ENCODE peak calls at places on chromosomes 6 and 20, in four cellular contexts. One of them, this sample, is unnamed.

GRCh38 chr20:4091332-4092135 is 76.2 kb upstream of the RNF24 start:
- DNase-seq in SK-N-SH: peak
- DNase-seq in fibroblast of the aortic adventitia: peak
- DNase-seq in pancreas: peak
- DNase-seq in this sample: no peak

GRCh38 chr6:158775832-158776231 is 43.3 kb downstream of the EZR start:
- DNase-seq in SK-N-SH: no peak
- DNase-seq in fibroblast of the aortic adventitia: no peak
- DNase-seq in pancreas: no peak
- DNase-seq in this sample: no peak

GRCh38 chr6:169724554-169725269 is 412 bp upstream of the PHF10 start:
- DNase-seq in SK-N-SH: peak
- DNase-seq in fibroblast of the aortic adventitia: peak
- DNase-seq in pancreas: peak
- DNase-seq in this sample: peak

GRCh38 chr20:51089840-51090239 is 66.9 kb upstream of the KCNG1 start:
- DNase-seq in SK-N-SH: no peak
- DNase-seq in fibroblast of the aortic adventitia: no peak
- DNase-seq in pancreas: no peak
- DNase-seq in this sample: no peak

GRCh38 chr6:41626022-41626421 is 12.2 kb upstream of the MDFI start:
- DNase-seq in SK-N-SH: no peak
- DNase-seq in fibroblast of the aortic adventitia: no peak
- DNase-seq in pancreas: no peak
- DNase-seq in this sample: no peak

GRCh38 chr6:150139533-150139932 is 3.3 kb upstream of the PPP1R14C start:
- DNase-seq in SK-N-SH: no peak
- DNase-seq in fibroblast of the aortic adventitia: no peak
- DNase-seq in pancreas: no peak
- DNase-seq in this sample: no peak

GRCh38 chr6:138485005-138485545 is 14.2 kb downstream of the NHSL1 start:
- DNase-seq in SK-N-SH: no peak
- DNase-seq in fibroblast of the aortic adventitia: peak
- DNase-seq in pancreas: no peak
- DNase-seq in this sample: no peak

GRCh38 chr6:27472182-27472616 is 706 bp downstream of the ZNF184 start:
- DNase-seq in SK-N-SH: peak
- DNase-seq in fibroblast of the aortic adventitia: peak
- DNase-seq in pancreas: no peak
- DNase-seq in this sample: no peak

GRCh38 chr6:45507156-45507555 is 129.4 kb upstream of the SUPT3H start:
- DNase-seq in SK-N-SH: no peak
- DNase-seq in fibroblast of the aortic adventitia: no peak
- DNase-seq in pancreas: no peak
- DNase-seq in this sample: no peak

GRCh38 chr6:21496275-21496674 is 97.3 kb upstream of the SOX4 start:
- DNase-seq in SK-N-SH: peak
- DNase-seq in fibroblast of the aortic adventitia: no peak
- DNase-seq in pancreas: no peak
- DNase-seq in this sample: no peak

GRCh38 chr20:47493954-47494293 is 7.8 kb upstream of the NCOA3 start:
- DNase-seq in SK-N-SH: no peak
- DNase-seq in fibroblast of the aortic adventitia: no peak
- DNase-seq in pancreas: no peak
- DNase-seq in this sample: no peak

GRCh38 chr6:9532621-9533557 is 882.0 kb downstream of the TFAP2A start:
- DNase-seq in SK-N-SH: no peak
- DNase-seq in fibroblast of the aortic adventitia: peak
- DNase-seq in pancreas: no peak
- DNase-seq in this sample: no peak

GRCh38 chr6:107435798-107436197 is 23.6 kb downstream of the PDSS2 start:
- DNase-seq in SK-N-SH: no peak
- DNase-seq in fibroblast of the aortic adventitia: peak
- DNase-seq in pancreas: no peak
- DNase-seq in this sample: no peak

GRCh38 chr6:129031051-129031599 is 148.2 kb downstream of the LAMA2 start:
- DNase-seq in SK-N-SH: no peak
- DNase-seq in fibroblast of the aortic adventitia: peak
- DNase-seq in pancreas: no peak
- DNase-seq in this sample: no peak

GRCh38 chr6:8628063-8628462 is 192.7 kb upstream of the SLC35B3 start:
- DNase-seq in SK-N-SH: no peak
- DNase-seq in fibroblast of the aortic adventitia: no peak
- DNase-seq in pancreas: no peak
- DNase-seq in this sample: no peak

GRCh38 chr6:149963212-149963461 is 606 bp upstream of the ULBP1 start:
- DNase-seq in SK-N-SH: no peak
- DNase-seq in fibroblast of the aortic adventitia: peak
- DNase-seq in pancreas: no peak
- DNase-seq in this sample: no peak

GRCh38 chr6:168158280-168158979 is 79.4 kb upstream of the FRMD1 start:
- DNase-seq in SK-N-SH: no peak
- DNase-seq in fibroblast of the aortic adventitia: peak
- DNase-seq in pancreas: no peak
- DNase-seq in this sample: no peak

GRCh38 chr6:3698021-3698420 is 53.5 kb downstream of the PXDC1 start:
- DNase-seq in SK-N-SH: no peak
- DNase-seq in fibroblast of the aortic adventitia: peak
- DNase-seq in pancreas: no peak
- DNase-seq in this sample: no peak

GRCh38 chr20:50915424-50915823 is 15.8 kb downstream of the ADNP start:
- DNase-seq in SK-N-SH: peak
- DNase-seq in fibroblast of the aortic adventitia: peak
- DNase-seq in pancreas: no peak
- DNase-seq in this sample: no peak

GRCh38 chr6:107674995-107675738 is 148.9 kb downstream of the SCML4 start:
- DNase-seq in SK-N-SH: peak
- DNase-seq in fibroblast of the aortic adventitia: peak
- DNase-seq in pancreas: peak
- DNase-seq in this sample: peak

GRCh38 chr20:38833154-38833856 is 27.8 kb downstream of the PPP1R16B start:
- DNase-seq in SK-N-SH: no peak
- DNase-seq in fibroblast of the aortic adventitia: no peak
- DNase-seq in pancreas: no peak
- DNase-seq in this sample: no peak

GRCh38 chr6:135458051-135458450 is 39.5 kb downstream of the AHI1 start:
- DNase-seq in SK-N-SH: no peak
- DNase-seq in fibroblast of the aortic adventitia: peak
- DNase-seq in pancreas: no peak
- DNase-seq in this sample: no peak

GRCh38 chr6:161951139-161951538 is 677.3 kb upstream of the AGPAT4 start:
- DNase-seq in SK-N-SH: no peak
- DNase-seq in fibroblast of the aortic adventitia: no peak
- DNase-seq in pancreas: no peak
- DNase-seq in this sample: no peak

GRCh38 chr6:21026576-21027273 is 492.5 kb downstream of the CDKAL1 start:
- DNase-seq in SK-N-SH: no peak
- DNase-seq in fibroblast of the aortic adventitia: peak
- DNase-seq in pancreas: no peak
- DNase-seq in this sample: no peak

GRCh38 chr20:20395856-20396600 is 28.1 kb downstream of the INSM1 start:
- DNase-seq in SK-N-SH: no peak
- DNase-seq in fibroblast of the aortic adventitia: no peak
- DNase-seq in pancreas: no peak
- DNase-seq in this sample: no peak

GRCh38 chr6:38322123-38322522 is 317.6 kb downstream of the BTBD9 start:
- DNase-seq in SK-N-SH: no peak
- DNase-seq in fibroblast of the aortic adventitia: no peak
- DNase-seq in pancreas: no peak
- DNase-seq in this sample: no peak

GRCh38 chr20:2700913-2701620 is 8.5 kb downstream of the EBF4 start:
- DNase-seq in SK-N-SH: no peak
- DNase-seq in fibroblast of the aortic adventitia: no peak
- DNase-seq in pancreas: no peak
- DNase-seq in this sample: no peak

GRCh38 chr6:1231941-1232340 is 80.0 kb upstream of the FOXQ1 start:
- DNase-seq in SK-N-SH: no peak
- DNase-seq in fibroblast of the aortic adventitia: no peak
- DNase-seq in pancreas: no peak
- DNase-seq in this sample: no peak

GRCh38 chr6:166955121-166955864 is 1.1 kb downstream of the RNASET2 start:
- DNase-seq in SK-N-SH: peak
- DNase-seq in fibroblast of the aortic adventitia: no peak
- DNase-seq in pancreas: no peak
- DNase-seq in this sample: peak

GRCh38 chr20:62066983-62067433 is 1.3 kb upstream of the TAF4 start:
- DNase-seq in SK-N-SH: no peak
- DNase-seq in fibroblast of the aortic adventitia: peak
- DNase-seq in pancreas: no peak
- DNase-seq in this sample: no peak

GRCh38 chr6:20306491-20306890 is 94.2 kb upstream of the MBOAT1 start:
- DNase-seq in SK-N-SH: no peak
- DNase-seq in fibroblast of the aortic adventitia: no peak
- DNase-seq in pancreas: no peak
- DNase-seq in this sample: no peak

GRCh38 chr6:134950482-134950881 is 581 bp upstream of the ALDH8A1 start:
- DNase-seq in SK-N-SH: peak
- DNase-seq in fibroblast of the aortic adventitia: no peak
- DNase-seq in pancreas: no peak
- DNase-seq in this sample: no peak

GRCh38 chr6:39347201-39347600 is 24.7 kb upstream of the KCNK16 start:
- DNase-seq in SK-N-SH: no peak
- DNase-seq in fibroblast of the aortic adventitia: no peak
- DNase-seq in pancreas: no peak
- DNase-seq in this sample: no peak

GRCh38 chr20:45833883-45834796 is 541 bp downstream of the SNX21 start:
- DNase-seq in SK-N-SH: peak
- DNase-seq in fibroblast of the aortic adventitia: peak
- DNase-seq in pancreas: peak
- DNase-seq in this sample: peak
- TF ChIP-seq CTCF in SK-N-SH: no peak
- TF ChIP-seq CTCF in fibroblast of the aortic adventitia: no peak
- TF ChIP-seq CTCF in pancreas: no peak
- TF ChIP-seq CTCF in this sample: no peak

GRCh38 chr6:154408906-154409500 is 52.4 kb upstream of the IPCEF1 start:
- DNase-seq in SK-N-SH: no peak
- DNase-seq in fibroblast of the aortic adventitia: peak
- DNase-seq in pancreas: no peak
- DNase-seq in this sample: no peak
- TF ChIP-seq CTCF in SK-N-SH: peak
- TF ChIP-seq CTCF in fibroblast of the aortic adventitia: peak
- TF ChIP-seq CTCF in pancreas: no peak
- TF ChIP-seq CTCF in this sample: no peak

GRCh38 chr6:79672631-79673065 is 41.5 kb downstream of the SH3BGRL2 start:
- DNase-seq in SK-N-SH: peak
- DNase-seq in fibroblast of the aortic adventitia: peak
- DNase-seq in pancreas: no peak
- DNase-seq in this sample: no peak
- TF ChIP-seq CTCF in SK-N-SH: peak
- TF ChIP-seq CTCF in fibroblast of the aortic adventitia: peak
- TF ChIP-seq CTCF in pancreas: no peak
- TF ChIP-seq CTCF in this sample: no peak

GRCh38 chr6:125486881-125487280 is 185.1 kb upstream of the HDDC2 start:
- DNase-seq in SK-N-SH: no peak
- DNase-seq in fibroblast of the aortic adventitia: peak
- DNase-seq in pancreas: no peak
- DNase-seq in this sample: no peak

GRCh38 chr6:125491860-125492617 is 190.3 kb upstream of the HDDC2 start:
- DNase-seq in SK-N-SH: no peak
- DNase-seq in fibroblast of the aortic adventitia: no peak
- DNase-seq in pancreas: no peak
- DNase-seq in this sample: no peak
- TF ChIP-seq CTCF in SK-N-SH: no peak
- TF ChIP-seq CTCF in fibroblast of the aortic adventitia: no peak
- TF ChIP-seq CTCF in pancreas: no peak
- TF ChIP-seq CTCF in this sample: no peak

GRCh38 chr6:31114970-31115849 is 610 bp downstream of the PSORS1C1 start:
- DNase-seq in SK-N-SH: no peak
- DNase-seq in fibroblast of the aortic adventitia: peak
- DNase-seq in pancreas: no peak
- DNase-seq in this sample: no peak
- TF ChIP-seq CTCF in SK-N-SH: peak
- TF ChIP-seq CTCF in fibroblast of the aortic adventitia: peak
- TF ChIP-seq CTCF in pancreas: no peak
- TF ChIP-seq CTCF in this sample: no peak

GRCh38 chr6:160767647-160768019 is 65.6 kb downstream of the PLG start:
- DNase-seq in SK-N-SH: no peak
- DNase-seq in fibroblast of the aortic adventitia: no peak
- DNase-seq in pancreas: no peak
- DNase-seq in this sample: no peak
- TF ChIP-seq CTCF in SK-N-SH: no peak
- TF ChIP-seq CTCF in fibroblast of the aortic adventitia: no peak
- TF ChIP-seq CTCF in pancreas: no peak
- TF ChIP-seq CTCF in this sample: no peak

DNA sequence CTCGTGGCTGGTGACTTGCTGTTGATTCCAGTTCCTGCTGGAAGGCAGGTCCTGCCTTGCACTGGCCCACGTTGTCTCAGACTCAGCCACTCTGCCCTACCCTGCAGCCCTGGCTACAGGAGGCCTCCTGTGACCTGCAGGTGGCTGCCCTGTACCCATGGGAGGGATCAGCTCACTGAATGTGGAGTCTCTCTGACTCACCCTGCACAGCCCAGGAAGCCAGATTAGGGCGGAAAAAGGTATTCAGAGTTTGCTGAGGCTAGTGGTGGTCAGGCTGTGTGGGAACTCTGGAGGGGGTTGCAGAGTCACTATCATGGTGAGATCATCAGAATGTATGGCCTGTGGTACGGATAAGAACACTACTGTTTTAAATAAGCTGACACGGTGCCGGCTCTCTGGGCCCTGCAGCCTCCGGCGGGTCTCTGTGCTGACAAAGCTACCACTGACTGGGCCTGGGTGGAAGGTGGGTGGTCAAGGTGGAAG is 24.7 kb upstream of the PYGB start:
- DNase-seq in SK-N-SH: no peak
- DNase-seq in fibroblast of the aortic adventitia: peak
- DNase-seq in pancreas: no peak
- DNase-seq in this sample: no peak
- TF ChIP-seq CTCF in SK-N-SH: peak
- TF ChIP-seq CTCF in fibroblast of the aortic adventitia: no peak
- TF ChIP-seq CTCF in pancreas: no peak
- TF ChIP-seq CTCF in this sample: no peak